ENCODE peak calls at places on chromosomes 7 and 10, in seven cellular contexts. M, R, V, W, T, N and G are unnamed samples.

GRCh38 chr10:43263551-43264323 is 3.1 kb downstream of the RASGEF1A start:
- DNase-seq in M (no peak), R (no peak), V (no peak), W (peak), T (no peak), N (peak), G (no peak)

GRCh38 chr10:8365935-8366911 is 311.7 kb downstream of the GATA3 start:
- DNase-seq in M (peak), R (peak), V (peak), W (no peak), T (peak), N (no peak), G (no peak)

GRCh38 chr10:14491814-14492213 is 161.1 kb upstream of the FRMD4A start:
- DNase-seq in M (no peak), R (peak), V (no peak), W (no peak), T (no peak), N (no peak), G (no peak)

GRCh38 chr7:129644634-129645230 is 33.2 kb downstream of the NRF1 start:
- DNase-seq in M (no peak), R (peak), V (peak), W (no peak), T (peak), N (no peak), G (no peak)

GRCh38 chr7:115356139-115356746 is 434.3 kb downstream of the MDFIC start:
- DNase-seq in M (peak), R (peak), V (peak), W (no peak), T (peak), N (no peak), G (no peak)

GRCh38 chr7:52940511-52940910 is 94.9 kb upstream of the POM121L12 start:
- DNase-seq in M (no peak), R (no peak), V (no peak), W (no peak), T (no peak), N (no peak), G (no peak)

GRCh38 chr7:25407932-25408480 is 179.7 kb upstream of the NPVF start:
- DNase-seq in M (peak), R (no peak), V (no peak), W (peak), T (no peak), N (no peak), G (peak)

GRCh38 chr10:69139961-69140360 is 16.0 kb downstream of the VPS26A start:
- DNase-seq in M (no peak), R (no peak), V (no peak), W (no peak), T (no peak), N (no peak), G (no peak)

GRCh38 chr10:26738354-26738753 is 40.9 kb downstream of the PDSS1 start:
- DNase-seq in M (no peak), R (no peak), V (no peak), W (no peak), T (peak), N (no peak), G (no peak)

GRCh38 chr10:116490028-116490662 is 55.6 kb upstream of the PNLIP start:
- DNase-seq in M (no peak), R (peak), V (peak), W (no peak), T (peak), N (no peak), G (no peak)

GRCh38 chr7:23299770-23300300 is 696 bp downstream of the MALSU1 start:
- DNase-seq in M (peak), R (peak), V (peak), W (no peak), T (peak), N (no peak), G (no peak)

GRCh38 chr10:123882177-123882576 is 9.4 kb downstream of the CPXM2 start:
- DNase-seq in M (no peak), R (no peak), V (no peak), W (no peak), T (no peak), N (no peak), G (no peak)

GRCh38 chr10:102269017-102269416 is 23.7 kb downstream of the GBF1 start:
- DNase-seq in M (no peak), R (no peak), V (peak), W (no peak), T (no peak), N (no peak), G (no peak)

GRCh38 chr10:48450811-48451466 is 144.5 kb downstream of the MAPK8 start:
- DNase-seq in M (no peak), R (no peak), V (no peak), W (peak), T (no peak), N (peak), G (no peak)

GRCh38 chr10:84139126-84140035 is at the start of gene GHITM:
- DNase-seq in M (peak), R (peak), V (peak), W (peak), T (peak), N (peak), G (peak)
- H3K18ac ChIP-seq in M (no peak), R (peak), V (peak), W (peak), T (peak), N (peak), G (peak)

DNA sequence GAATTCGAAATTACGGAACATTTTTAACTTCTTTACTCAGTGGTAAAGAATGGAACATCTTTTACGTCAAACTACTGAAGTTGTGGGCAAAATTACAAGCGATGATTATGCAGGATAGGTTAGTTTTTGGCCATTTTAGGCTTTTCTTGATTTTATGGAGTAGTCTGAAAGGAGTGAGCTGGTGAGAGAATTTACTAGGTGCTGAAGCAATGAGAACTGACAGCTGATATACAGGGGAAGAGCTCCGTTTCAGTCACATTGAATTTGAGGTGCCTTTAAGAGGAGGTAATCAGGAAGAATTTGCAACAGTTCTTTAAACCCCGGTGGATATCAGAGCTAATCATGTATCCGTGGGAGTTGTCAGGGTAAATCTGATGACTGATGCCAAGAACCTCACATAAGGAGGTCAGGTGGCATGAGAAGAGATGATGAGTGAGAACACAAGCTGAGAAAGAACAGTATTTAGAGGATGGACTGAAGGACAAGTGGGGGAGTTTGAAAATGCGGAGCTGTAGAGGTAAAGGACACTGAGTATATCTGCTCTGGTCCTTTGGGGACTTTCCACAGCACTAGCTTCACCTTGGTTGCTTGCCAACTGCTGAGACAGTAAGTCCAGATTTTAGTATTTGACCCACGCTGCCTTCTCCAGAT is 104.3 kb downstream of the AHR start:
- DNase-seq in M (no peak), R (no peak), V (no peak), W (no peak), T (no peak), N (no peak), G (no peak)
- H3K27ac ChIP-seq in M (no peak), R (no peak), V (no peak), W (no peak), T (no peak), N (no peak), G (no peak)

GRCh38 chr10:13160934-13161266 is 458 bp upstream of the MCM10 start:
- DNase-seq in M (no peak), R (no peak), V (no peak), W (no peak), T (no peak), N (no peak), G (no peak)
- H3K23ac ChIP-seq in M (no peak), R (peak), V (no peak), W (no peak), T (no peak), N (no peak), G (no peak)

GRCh38 chr7:17121671-17122070 is 176.8 kb upstream of the AHR start:
- DNase-seq in M (no peak), R (no peak), V (no peak), W (no peak), T (no peak), N (no peak), G (no peak)
- H3K18ac ChIP-seq in M (no peak), R (no peak), V (no peak), W (no peak), T (no peak), N (no peak), G (no peak)

GRCh38 chr7:152673902-152674301 is 2.0 kb downstream of the XRCC2 start:
- DNase-seq in M (no peak), R (no peak), V (no peak), W (no peak), T (peak), N (no peak), G (no peak)
- H3K27ac ChIP-seq in M (no peak), R (no peak), V (no peak), W (no peak), T (no peak), N (no peak), G (no peak)

GRCh38 chr10:110274629-110275028 is 30.1 kb downstream of the SMNDC1 start:
- DNase-seq in M (no peak), R (no peak), V (no peak), W (no peak), T (no peak), N (no peak), G (no peak)
- H3K23ac ChIP-seq in M (no peak), R (no peak), V (no peak), W (no peak), T (no peak), N (no peak), G (no peak)

GRCh38 chr10:84842593-84842992 is 514.2 kb downstream of the CCSER2 start:
- DNase-seq in M (no peak), R (no peak), V (no peak), W (no peak), T (no peak), N (no peak), G (no peak)
- H3K18ac ChIP-seq in M (no peak), R (no peak), V (no peak), W (no peak), T (no peak), N (no peak), G (no peak)